ENCODE peak calls at places on chromosomes 12 and 14, in seven cellular contexts. O is MM.1S, U is fibroblast of lung, A is PC-3, I is GM23248, W is GM23338, T is PC-9. N is an unnamed sample.

GRCh38 chr12:102765736-102766135 is 151.3 kb downstream of the PAH start:
- DNase-seq in T (no peak), U (peak), O (no peak), A (no peak), W (no peak), I (no peak), N (peak)

GRCh38 chr12:68406134-68406576 is 74.0 kb upstream of the MDM1 start:
- DNase-seq in O (no peak), U (peak), T (peak), A (peak), W (peak), I (peak), N (peak)

GRCh38 chr14:37985826-37986470 is 221.8 kb upstream of the SSTR1 start:
- DNase-seq in I (peak), W (peak), U (peak), A (peak), O (peak), T (no peak), N (peak)

GRCh38 chr14:32202468-32202865 is 602 bp downstream of the RNU6-8 start:
- DNase-seq in W (peak), A (peak), I (no peak), U (no peak), O (no peak), T (no peak), N (peak)

GRCh38 chr12:6603095-6603567 is 4.0 kb downstream of the CHD4 start:
- DNase-seq in I (peak), O (peak), A (no peak), T (no peak), W (no peak), U (peak), N (peak)

GRCh38 chr14:67319142-67319541 is 40.5 kb downstream of the ATP6V1D start:
- DNase-seq in A (peak), I (no peak), O (no peak), U (peak), T (peak), W (no peak), N (no peak)

GRCh38 chr12:87430444-87430843 is 598.8 kb downstream of the C12orf50 start:
- DNase-seq in U (no peak), I (no peak), A (no peak), O (no peak), T (no peak), W (no peak), N (no peak)

GRCh38 chr12:130800312-130800711 is 38.7 kb downstream of the STX2 start:
- DNase-seq in U (no peak), O (no peak), A (no peak), I (no peak), W (no peak), T (no peak), N (no peak)

GRCh38 chr14:68719634-68720384 is 73.1 kb downstream of the ZFP36L1 start:
- DNase-seq in I (no peak), T (no peak), U (peak), A (no peak), O (peak), W (no peak), N (no peak)

GRCh38 chr12:94873368-94874085 is 130.0 kb downstream of the NDUFA12 start:
- DNase-seq in U (no peak), T (no peak), W (peak), A (no peak), O (peak), I (peak), N (no peak)

GRCh38 chr12:8012910-8013309 is 19.6 kb upstream of the FOXJ2 start:
- DNase-seq in T (peak), A (no peak), U (no peak), I (no peak), O (no peak), W (no peak), N (no peak)

GRCh38 chr12:52395761-52396434 is 10.2 kb downstream of the KRT82 start:
- DNase-seq in I (peak), U (no peak), T (peak), W (peak), A (peak), O (peak), N (no peak)

GRCh38 chr12:93091851-93092558 is 162.9 kb upstream of the EEA1 start:
- DNase-seq in U (no peak), A (no peak), I (no peak), W (no peak), O (no peak), T (no peak), N (no peak)

GRCh38 chr12:119804011-119804641 is 73.0 kb downstream of the CIT start:
- DNase-seq in O (no peak), I (peak), T (no peak), U (peak), W (peak), A (peak), N (peak)

GRCh38 chr12:51067229-51067628 is 16.2 kb downstream of the CSRNP2 start:
- DNase-seq in W (no peak), I (no peak), A (no peak), U (no peak), T (no peak), O (no peak), N (no peak)

GRCh38 chr12:38664661-38665269 is 240.6 kb downstream of the CPNE8 start:
- DNase-seq in A (peak), T (no peak), W (peak), O (peak), I (peak), U (no peak), N (peak)

GRCh38 chr12:49298160-49298559 is 3.2 kb downstream of the PRPH start:
- DNase-seq in W (no peak), U (no peak), I (no peak), T (no peak), O (no peak), A (peak), N (no peak)

GRCh38 chr12:109053382-109054123 is 1.2 kb downstream of the USP30 start:
- DNase-seq in W (no peak), O (peak), A (no peak), U (no peak), I (peak), T (no peak), N (no peak)

GRCh38 chr12:64560395-64561301 is 49.6 kb upstream of the RASSF3 start:
- DNase-seq in W (peak), O (no peak), A (peak), T (peak), I (peak), U (peak), N (no peak)

GRCh38 chr12:76569685-76570604 is 10.4 kb upstream of the OSBPL8 start:
- DNase-seq in U (no peak), W (no peak), I (no peak), O (no peak), A (no peak), T (no peak), N (no peak)

GRCh38 chr12:113097716-113098427 is 37.7 kb downstream of the RASAL1 start:
- DNase-seq in T (no peak), W (peak), A (no peak), U (peak), O (no peak), I (peak), N (no peak)

GRCh38 chr12:16228067-16228466 is 49.4 kb downstream of the SLC15A5 start:
- DNase-seq in O (peak), A (no peak), W (no peak), I (peak), T (no peak), U (no peak), N (no peak)

GRCh38 chr14:91284146-91284790 is 39.8 kb upstream of the GPR68 start:
- DNase-seq in W (no peak), I (peak), O (no peak), T (no peak), A (peak), U (peak), N (peak)

GRCh38 chr12:63940295-63940997 is 95.9 kb downstream of the SRGAP1 start:
- DNase-seq in T (no peak), O (no peak), A (no peak), W (no peak), U (peak), I (no peak), N (peak)

GRCh38 chr12:22631863-22632463 is 7.0 kb downstream of the ETNK1 start:
- DNase-seq in W (peak), I (peak), O (peak), A (peak), U (no peak), T (no peak), N (peak)

GRCh38 chr14:68458840-68459469 is 333.9 kb downstream of the ZFP36L1 start:
- DNase-seq in W (peak), O (no peak), U (peak), A (peak), I (peak), T (peak), N (peak)

GRCh38 chr12:122111070-122111750 is 32.7 kb downstream of the MLXIP start:
- DNase-seq in W (no peak), U (no peak), T (peak), A (peak), O (no peak), I (peak), N (no peak)

GRCh38 chr12:47773858-47774580 is 981 bp downstream of the SLC48A1 start:
- DNase-seq in O (no peak), U (no peak), W (no peak), I (peak), A (peak), T (no peak), N (no peak)

GRCh38 chr12:47772738-47773061 is 338 bp upstream of the SLC48A1 start:
- DNase-seq in T (no peak), W (no peak), O (no peak), I (no peak), U (no peak), A (no peak), N (no peak)

GRCh38 chr12:47774664-47775063 is 1.6 kb downstream of the SLC48A1 start:
- DNase-seq in W (no peak), I (no peak), U (no peak), O (no peak), T (no peak), A (no peak), N (no peak)

GRCh38 chr12:47772094-47772660 is 861 bp upstream of the SLC48A1 start:
- DNase-seq in U (no peak), A (no peak), W (no peak), T (no peak), I (no peak), O (no peak), N (no peak)

GRCh38 chr12:47773062-47773857 is at the start of gene SLC48A1:
- DNase-seq in T (no peak), U (peak), W (peak), A (peak), O (peak), I (peak), N (peak)
- TF ChIP-seq EZH2 in T (no peak), U (no peak), W (no peak), A (no peak), O (no peak), I (no peak), N (no peak)

GRCh38 chr12:100574262-100575074 is 984 bp downstream of the GAS2L3 start:
- DNase-seq in W (peak), A (peak), T (peak), I (peak), U (peak), O (no peak), N (peak)
- TF ChIP-seq EZH2 in W (no peak), A (no peak), T (no peak), I (no peak), U (no peak), O (no peak), N (no peak)

GRCh38 chr12:15090441-15090840 is 117.6 kb downstream of the PDE6H start:
- DNase-seq in I (no peak), O (no peak), U (no peak), T (no peak), A (no peak), W (no peak), N (no peak)
- TF ChIP-seq EZH2 in I (no peak), O (no peak), U (no peak), T (no peak), A (no peak), W (no peak), N (no peak)

GRCh38 chr14:33800735-33801163 is 150.1 kb downstream of the EGLN3 start:
- DNase-seq in W (peak), I (no peak), T (no peak), A (no peak), O (no peak), U (no peak), N (no peak)
- TF ChIP-seq EZH2 in W (no peak), I (no peak), T (no peak), A (no peak), O (no peak), U (peak), N (no peak)

GRCh38 chr14:51860164-51860835 is at the start of gene GNG2:
- DNase-seq in I (peak), U (peak), T (no peak), A (peak), W (peak), O (peak), N (peak)
- TF ChIP-seq EZH2 in I (no peak), U (no peak), T (no peak), A (no peak), W (no peak), O (no peak), N (no peak)